ENCODE peak calls at places on chromosome 1, in six cellular contexts. L, Z, S, T, E and J are unnamed samples.

GRCh38 chr1:159913451-159914192 is 11.7 kb downstream of the TAGLN2 start:
- DNase-seq in E (no peak), T (no peak), L (peak), Z (no peak), S (peak), J (no peak)

GRCh38 chr1:233957691-233958090 is 53.2 kb downstream of the SLC35F3 start:
- DNase-seq in Z (no peak), T (no peak), E (no peak), S (no peak), L (no peak), J (no peak)

GRCh38 chr1:232795497-232796068 is 9.6 kb upstream of the MAP10 start:
- DNase-seq in S (no peak), T (no peak), Z (no peak), L (no peak), E (peak), J (peak)

GRCh38 chr1:12447849-12448312 is 170.1 kb downstream of the DHRS3 start:
- DNase-seq in Z (no peak), S (no peak), T (no peak), E (peak), L (peak), J (peak)

GRCh38 chr1:156336242-156336641 is 1.9 kb downstream of the CCT3 start:
- DNase-seq in T (no peak), S (no peak), L (peak), Z (no peak), E (no peak), J (no peak)

GRCh38 chr1:32742132-32742947 is 39.8 kb upstream of the SYNC start:
- DNase-seq in S (peak), E (no peak), T (no peak), Z (peak), L (peak), J (no peak)

GRCh38 chr1:233620065-233620464 is 6.2 kb downstream of the KCNK1 start:
- DNase-seq in T (no peak), E (no peak), S (no peak), Z (no peak), L (no peak), J (no peak)

GRCh38 chr1:46183119-46183842 is 7.0 kb upstream of the P3R3URF start:
- DNase-seq in E (peak), Z (no peak), T (no peak), L (no peak), S (peak), J (peak)

GRCh38 chr1:46510998-46511365 is 21.3 kb downstream of the DMBX1 start:
- DNase-seq in L (no peak), E (no peak), T (no peak), S (no peak), Z (no peak), J (no peak)

GRCh38 chr1:181124206-181124825 is 35.8 kb downstream of the IER5 start:
- DNase-seq in L (no peak), T (no peak), Z (no peak), S (no peak), E (no peak), J (no peak)

GRCh38 chr1:33007190-33008050 is 29.3 kb downstream of the AK2 start:
- DNase-seq in S (no peak), E (peak), T (no peak), L (peak), Z (no peak), J (peak)

GRCh38 chr1:30379684-30380624 is 343.4 kb downstream of the MATN1 start:
- DNase-seq in T (peak), S (peak), L (peak), Z (peak), E (peak), J (peak)

GRCh38 chr1:43537423-43538142 is 6.9 kb downstream of the PTPRF start:
- DNase-seq in E (no peak), Z (no peak), T (no peak), S (no peak), L (no peak), J (peak)

GRCh38 chr1:100883963-100884362 is 10.7 kb downstream of the EXTL2 start:
- DNase-seq in L (no peak), Z (no peak), T (no peak), E (peak), S (no peak), J (peak)

GRCh38 chr1:155052412-155053400 is 1.6 kb downstream of the ADAM15 start:
- DNase-seq in S (no peak), Z (no peak), T (no peak), E (no peak), L (no peak), J (no peak)

GRCh38 chr1:244413736-244414135 is 38.0 kb downstream of the ADSS2 start:
- DNase-seq in S (no peak), T (no peak), L (no peak), Z (no peak), E (no peak), J (no peak)

GRCh38 chr1:75134939-75135828 is 996 bp downstream of the LHX8 start:
- DNase-seq in Z (peak), L (peak), T (peak), E (peak), S (peak), J (peak)

GRCh38 chr1:194908643-194909042 is 1699.6 kb downstream of the KCNT2 start:
- DNase-seq in S (no peak), Z (no peak), L (no peak), T (no peak), E (no peak), J (peak)

GRCh38 chr1:99886841-99887240 is 36.7 kb downstream of the AGL start:
- DNase-seq in L (no peak), S (no peak), T (no peak), E (no peak), Z (no peak), J (peak)

GRCh38 chr1:33081554-33082305 is 777 bp downstream of the AZIN2 start:
- DNase-seq in Z (peak), S (no peak), E (no peak), T (no peak), L (peak), J (no peak)

GRCh38 chr1:156571261-156571958 is 955 bp downstream of the IQGAP3 start:
- DNase-seq in L (no peak), E (peak), T (no peak), Z (no peak), S (no peak), J (peak)

GRCh38 chr1:38791892-38792291 is 67.7 kb downstream of the RRAGC start:
- DNase-seq in E (no peak), T (no peak), L (no peak), S (no peak), Z (no peak), J (no peak)

GRCh38 chr1:177932123-177932522 is 37.7 kb downstream of the SEC16B start:
- DNase-seq in L (no peak), Z (no peak), S (no peak), E (no peak), T (no peak), J (no peak)

GRCh38 chr1:160121388-160121787 is 5.8 kb downstream of the ATP1A2 start:
- DNase-seq in T (no peak), E (no peak), Z (no peak), S (no peak), L (no peak), J (no peak)

GRCh38 chr1:201655243-201655642 is 116.3 kb downstream of the NAV1 start:
- DNase-seq in T (no peak), E (peak), L (peak), S (peak), Z (no peak), J (peak)

GRCh38 chr1:22289251-22289995 is 146.5 kb upstream of the WNT4 start:
- DNase-seq in T (no peak), Z (peak), S (no peak), E (peak), L (peak), J (no peak)

GRCh38 chr1:151325646-151326429 is 1.4 kb downstream of the PI4KB start:
- DNase-seq in T (no peak), L (no peak), Z (no peak), S (no peak), E (peak), J (peak)

GRCh38 chr1:236516929-236517704 is 6.7 kb upstream of the LGALS8 start:
- DNase-seq in T (no peak), Z (no peak), L (no peak), E (peak), S (no peak), J (peak)

GRCh38 chr1:28927442-28928305 is 13.3 kb downstream of the EPB41 start:
- DNase-seq in S (no peak), L (peak), T (no peak), E (peak), Z (peak), J (peak)

GRCh38 chr1:226915672-226915995 is 24.5 kb upstream of the COQ8A start:
- DNase-seq in E (no peak), S (no peak), T (no peak), Z (no peak), L (no peak), J (no peak)

GRCh38 chr1:189499736-189500135 is 977.9 kb downstream of the BRINP3 start:
- DNase-seq in E (no peak), Z (no peak), S (no peak), L (peak), T (no peak), J (peak)

GRCh38 chr1:58999676-59000075 is 215.8 kb upstream of the JUN start:
- DNase-seq in E (no peak), S (no peak), L (no peak), T (no peak), Z (no peak), J (no peak)

GRCh38 chr1:78095618-78096416 is 50.1 kb downstream of the GIPC2 start:
- DNase-seq in Z (no peak), T (no peak), E (peak), L (no peak), S (no peak), J (peak)

GRCh38 chr1:14590781-14591180 is 7.7 kb upstream of the KAZN start:
- DNase-seq in S (peak), Z (no peak), T (no peak), E (no peak), L (peak), J (no peak)

GRCh38 chr1:236416165-236416564 is 22.1 kb downstream of the EDARADD start:
- DNase-seq in S (no peak), E (peak), L (peak), T (no peak), Z (no peak), J (no peak)

GRCh38 chr1:205300149-205300548 is 21.4 kb downstream of the NUAK2 start:
- DNase-seq in S (no peak), E (no peak), Z (no peak), T (no peak), L (no peak), J (no peak)
- H2BK5ac ChIP-seq in S (no peak), E (peak), Z (peak), T (no peak), L (peak), J (peak)

DNA sequence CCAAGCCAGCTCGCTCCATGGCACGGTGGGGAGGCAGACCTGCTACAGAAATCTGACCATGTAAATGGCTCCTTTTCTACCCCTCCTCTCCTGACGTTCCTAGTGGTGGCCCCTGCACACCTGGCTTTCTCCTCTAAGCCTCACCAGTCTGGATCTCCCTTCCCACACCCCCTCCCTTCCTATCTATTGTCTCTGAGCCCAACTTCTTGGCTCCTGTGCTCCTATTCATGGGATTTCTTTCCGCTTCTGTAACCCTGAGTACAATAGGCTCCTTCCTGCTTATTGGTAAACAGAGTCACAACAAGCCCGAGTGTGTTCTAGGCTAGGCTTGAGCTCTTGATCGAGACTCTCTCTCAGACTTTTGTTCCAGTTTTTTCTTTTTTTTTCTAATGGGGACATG is 17.6 kb downstream of the OPTC start:
- DNase-seq in Z (no peak), S (no peak), T (no peak), L (no peak), E (no peak), J (no peak)
- H2BK5ac ChIP-seq in Z (no peak), S (no peak), T (no peak), L (no peak), E (no peak), J (peak)

GRCh38 chr1:94106716-94107115 is 14.2 kb downstream of the ABCA4 start:
- DNase-seq in L (no peak), Z (no peak), T (no peak), E (no peak), S (no peak), J (peak)

GRCh38 chr1:94104127-94104684 is 16.7 kb downstream of the ABCA4 start:
- DNase-seq in Z (no peak), T (no peak), S (no peak), E (no peak), L (no peak), J (no peak)

GRCh38 chr1:94105957-94106529 is 14.9 kb downstream of the ABCA4 start:
- DNase-seq in Z (no peak), S (no peak), E (no peak), L (no peak), T (no peak), J (peak)

GRCh38 chr1:94104776-94105462 is 16.0 kb downstream of the ABCA4 start:
- DNase-seq in L (no peak), S (no peak), E (no peak), T (no peak), Z (no peak), J (no peak)

GRCh38 chr1:94105501-94105952 is 15.4 kb downstream of the ABCA4 start:
- DNase-seq in Z (no peak), E (no peak), S (no peak), T (no peak), L (no peak), J (no peak)
- H2BK5ac ChIP-seq in Z (no peak), E (no peak), S (no peak), T (peak), L (no peak), J (no peak)

GRCh38 chr1:8169364-8170058 is 143.4 kb upstream of the ERRFI1 start:
- DNase-seq in S (no peak), L (peak), E (peak), Z (no peak), T (no peak), J (peak)
- H2BK5ac ChIP-seq in S (no peak), L (no peak), E (peak), Z (peak), T (no peak), J (peak)

GRCh38 chr1:41348394-41348793 is 12.8 kb upstream of the FOXO6 start:
- DNase-seq in L (no peak), T (no peak), E (no peak), Z (peak), S (no peak), J (no peak)

GRCh38 chr1:41343790-41344679 is 17.2 kb upstream of the FOXO6 start:
- DNase-seq in T (no peak), L (no peak), Z (peak), S (no peak), E (no peak), J (no peak)

GRCh38 chr1:41347276-41347675 is 14.0 kb upstream of the FOXO6 start:
- DNase-seq in S (no peak), Z (peak), T (no peak), L (no peak), E (no peak), J (no peak)

GRCh38 chr1:41342774-41343355 is 18.4 kb upstream of the FOXO6 start:
- DNase-seq in L (no peak), S (no peak), E (no peak), Z (peak), T (no peak), J (no peak)

GRCh38 chr1:41345434-41346075 is 15.7 kb upstream of the FOXO6 start:
- DNase-seq in Z (peak), E (no peak), T (no peak), L (no peak), S (no peak), J (no peak)
- H2BK5ac ChIP-seq in Z (no peak), E (no peak), T (no peak), L (no peak), S (no peak), J (no peak)

GRCh38 chr1:229004227-229004833 is 266.6 kb upstream of the RAB4A start:
- DNase-seq in Z (no peak), S (no peak), L (no peak), E (no peak), T (no peak), J (no peak)
- H2BK5ac ChIP-seq in Z (no peak), S (no peak), L (no peak), E (no peak), T (no peak), J (no peak)